ENCODE peak calls at places on chromosomes 4 and X, in ten cellular contexts. U is HepG2, D is IMR-90, T is ovary, E is gastrocnemius medialis, G is transverse colon, W is stomach, Z is uterus, F is K562, K is tibial nerve. I is an unnamed sample.

GRCh38 chr4:31089815-31090214 is 369.6 kb downstream of the PCDH7 start:
- DNase-seq in U (no peak), D (peak), T (no peak), E (no peak), G (no peak), W (peak), Z (no peak), F (no peak), K (no peak), I (no peak)

GRCh38 chr4:26410385-26411293 is 79.6 kb downstream of the CCKAR start:
- DNase-seq in U (peak), D (peak), T (no peak), E (no peak), G (no peak), W (no peak), Z (no peak), F (peak), K (no peak), I (peak)

GRCh38 chr4:186765673-186766546 is 42.3 kb upstream of the FAT1 start:
- DNase-seq in U (peak), D (no peak), T (no peak), E (no peak), G (peak), W (no peak), Z (no peak), F (no peak), K (no peak), I (no peak)

GRCh38 chrX:1612641-1613286 is 2.1 kb upstream of the ASMT start:
- DNase-seq in U (no peak), D (no peak), T (no peak), E (no peak), G (no peak), W (no peak), Z (no peak), F (no peak), K (no peak), I (no peak)

GRCh38 chrX:96615448-96615847 is 69.2 kb upstream of the DIAPH2 start:
- DNase-seq in U (no peak), D (no peak), T (no peak), E (no peak), G (no peak), W (no peak), Z (no peak), F (no peak), K (no peak), I (no peak)

GRCh38 chr4:162011039-162011438 is 152.8 kb downstream of the FSTL5 start:
- DNase-seq in U (no peak), D (peak), T (no peak), E (no peak), G (no peak), W (no peak), Z (no peak), F (no peak), K (no peak), I (no peak)

GRCh38 chr4:86178216-86178615 is 181.6 kb downstream of the MAPK10 start:
- DNase-seq in U (no peak), D (peak), T (no peak), E (no peak), G (no peak), W (no peak), Z (no peak), F (no peak), K (no peak), I (no peak)

GRCh38 chr4:6749340-6750171 is 33.0 kb upstream of the KIAA0232 start:
- DNase-seq in U (peak), D (peak), T (peak), E (peak), G (peak), W (peak), Z (peak), F (peak), K (peak), I (peak)

GRCh38 chr4:37320518-37321235 is 76.1 kb downstream of the NWD2 start:
- DNase-seq in U (peak), D (no peak), T (no peak), E (no peak), G (no peak), W (no peak), Z (no peak), F (no peak), K (no peak), I (no peak)

GRCh38 chr4:175435437-175435836 is 376.6 kb downstream of the GPM6A start:
- DNase-seq in U (no peak), D (peak), T (no peak), E (no peak), G (no peak), W (no peak), Z (no peak), F (no peak), K (no peak), I (no peak)
- H3K4me3 ChIP-seq in U (no peak), D (no peak), T (no peak), E (no peak), G (no peak), W (no peak), Z (no peak), F (no peak), K (no peak), I (no peak)

DNA sequence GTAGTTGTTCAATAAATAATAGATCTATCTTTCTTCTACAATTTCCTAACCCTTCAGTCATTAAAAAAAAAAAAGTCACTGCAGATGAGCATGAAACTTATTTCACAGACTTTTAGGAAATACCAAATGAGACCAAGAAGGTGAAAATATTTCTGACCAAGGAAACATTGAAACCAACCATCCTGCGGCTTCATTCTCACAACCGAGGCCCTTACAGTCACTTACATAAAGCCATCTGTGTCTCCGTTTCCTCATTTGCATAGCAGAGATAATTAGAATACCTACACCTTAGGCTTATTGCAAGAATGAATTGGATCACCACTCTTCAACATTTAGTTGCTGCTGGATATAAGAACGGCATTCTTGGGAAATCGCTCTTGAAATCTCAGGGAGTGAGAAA is 356.3 kb downstream of the HS3ST1 start:
- DNase-seq in U (no peak), D (no peak), T (no peak), E (no peak), G (no peak), W (no peak), Z (no peak), F (no peak), K (no peak), I (no peak)
- H3K27ac ChIP-seq in U (no peak), D (no peak), T (no peak), E (no peak), G (no peak), W (no peak), Z (no peak), F (no peak), K (no peak), I (no peak)

DNA sequence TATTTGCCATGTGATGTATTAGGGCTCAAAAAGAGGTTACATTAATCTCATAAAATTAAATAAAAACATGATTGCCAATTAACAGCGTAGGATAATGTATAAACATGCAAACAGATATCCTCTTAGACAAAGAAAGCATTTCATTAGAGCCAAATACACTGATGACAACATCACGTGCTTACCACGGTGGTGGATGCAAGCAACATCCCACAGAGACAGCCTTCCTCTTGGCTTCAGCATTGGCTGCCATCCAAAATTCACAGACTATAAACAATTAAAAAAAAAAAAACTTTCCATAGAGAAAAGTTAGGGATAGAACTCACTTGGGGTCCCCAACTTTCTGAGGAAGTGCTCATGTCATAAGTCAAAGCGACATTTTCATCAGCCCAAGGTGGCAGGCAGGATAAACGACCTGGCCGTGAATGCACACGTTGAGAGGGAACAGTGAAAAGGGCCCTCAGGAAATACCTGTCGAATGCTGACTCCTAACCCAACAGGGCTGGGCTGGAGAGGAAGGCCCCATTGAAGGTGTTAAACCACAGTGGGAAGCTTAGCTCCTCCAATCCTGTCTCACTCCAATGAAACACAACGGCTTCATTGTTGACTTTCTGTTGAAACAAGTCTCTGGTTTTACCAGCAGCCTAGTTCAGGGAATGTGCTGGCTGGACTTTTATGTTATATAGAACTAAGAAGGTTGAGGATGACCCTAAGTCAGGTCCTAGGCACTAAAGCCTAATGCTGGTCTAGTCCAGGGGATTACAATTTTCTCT is 48.4 kb downstream of the IDS start:
- DNase-seq in U (no peak), D (no peak), T (no peak), E (no peak), G (no peak), W (no peak), Z (no peak), F (no peak), K (no peak), I (no peak)
- TF ChIP-seq POLR2A in U (no peak), D (no peak), T (no peak), E (no peak), G (no peak), W (no peak), Z (no peak), F (no peak), K (no peak), I (no peak)

GRCh38 chr4:95107004-95107403 is 349.2 kb downstream of the BMPR1B start:
- DNase-seq in U (no peak), D (peak), T (no peak), E (no peak), G (no peak), W (no peak), Z (no peak), F (no peak), K (no peak), I (no peak)
- H3K4me3 ChIP-seq in U (no peak), D (no peak), T (no peak), E (no peak), G (no peak), W (no peak), Z (no peak), F (no peak), K (no peak), I (no peak)

GRCh38 chr4:76822294-76822693 is 75.7 kb downstream of the SOWAHB start:
- DNase-seq in U (no peak), D (no peak), T (no peak), E (peak), G (no peak), W (no peak), Z (peak), F (no peak), K (no peak), I (no peak)
- H3K27ac ChIP-seq in U (no peak), D (no peak), T (no peak), E (no peak), G (no peak), W (no peak), Z (peak), F (no peak), K (no peak), I (no peak)

GRCh38 chr4:77917075-77917474 is 54.4 kb downstream of the MRPL1 start:
- DNase-seq in U (no peak), D (no peak), T (no peak), E (no peak), G (no peak), W (no peak), Z (no peak), F (no peak), K (no peak), I (no peak)

GRCh38 chr4:77917601-77918000 is 55.0 kb downstream of the MRPL1 start:
- DNase-seq in U (no peak), D (no peak), T (no peak), E (no peak), G (peak), W (no peak), Z (no peak), F (no peak), K (no peak), I (no peak)

GRCh38 chr4:77920371-77920770 is 57.7 kb downstream of the MRPL1 start:
- DNase-seq in U (no peak), D (no peak), T (no peak), E (no peak), G (no peak), W (no peak), Z (no peak), F (no peak), K (no peak), I (no peak)

GRCh38 chr4:77922158-77923094 is 59.8 kb downstream of the MRPL1 start:
- DNase-seq in U (peak), D (peak), T (no peak), E (no peak), G (no peak), W (no peak), Z (no peak), F (no peak), K (no peak), I (no peak)

GRCh38 chr4:77921701-77922100 is 59.1 kb downstream of the MRPL1 start:
- DNase-seq in U (peak), D (peak), T (no peak), E (no peak), G (no peak), W (no peak), Z (no peak), F (no peak), K (no peak), I (no peak)
- TF ChIP-seq POLR2A in U (no peak), D (no peak), T (no peak), E (no peak), G (no peak), W (no peak), Z (no peak), F (no peak), K (no peak), I (no peak)

GRCh38 chr4:124028172-124028571 is 631.6 kb downstream of the SPRY1 start:
- DNase-seq in U (no peak), D (peak), T (no peak), E (no peak), G (no peak), W (no peak), Z (no peak), F (no peak), K (no peak), I (no peak)

GRCh38 chr4:124030038-124030638 is 633.5 kb downstream of the SPRY1 start:
- DNase-seq in U (no peak), D (no peak), T (no peak), E (peak), G (no peak), W (no peak), Z (peak), F (no peak), K (no peak), I (peak)

GRCh38 chr4:124019749-124020549 is 623.4 kb downstream of the SPRY1 start:
- DNase-seq in U (no peak), D (no peak), T (no peak), E (no peak), G (no peak), W (no peak), Z (no peak), F (no peak), K (no peak), I (no peak)

GRCh38 chr4:124025423-124025822 is 628.8 kb downstream of the SPRY1 start:
- DNase-seq in U (no peak), D (no peak), T (no peak), E (no peak), G (no peak), W (no peak), Z (no peak), F (no peak), K (no peak), I (no peak)
- H3K4me3 ChIP-seq in U (no peak), D (no peak), T (no peak), E (peak), G (no peak), W (no peak), Z (no peak), F (no peak), K (no peak), I (no peak)

GRCh38 chrX:19893722-19894121 is 6.3 kb upstream of the SH3KBP1 start:
- DNase-seq in U (peak), D (peak), T (no peak), E (no peak), G (no peak), W (no peak), Z (no peak), F (no peak), K (no peak), I (no peak)

GRCh38 chrX:19902110-19902509 is 14.7 kb upstream of the SH3KBP1 start:
- DNase-seq in U (no peak), D (peak), T (no peak), E (no peak), G (no peak), W (no peak), Z (no peak), F (no peak), K (no peak), I (no peak)

GRCh38 chrX:19899234-19899788 is 11.9 kb upstream of the SH3KBP1 start:
- DNase-seq in U (no peak), D (no peak), T (no peak), E (no peak), G (no peak), W (no peak), Z (no peak), F (no peak), K (no peak), I (no peak)

DNA sequence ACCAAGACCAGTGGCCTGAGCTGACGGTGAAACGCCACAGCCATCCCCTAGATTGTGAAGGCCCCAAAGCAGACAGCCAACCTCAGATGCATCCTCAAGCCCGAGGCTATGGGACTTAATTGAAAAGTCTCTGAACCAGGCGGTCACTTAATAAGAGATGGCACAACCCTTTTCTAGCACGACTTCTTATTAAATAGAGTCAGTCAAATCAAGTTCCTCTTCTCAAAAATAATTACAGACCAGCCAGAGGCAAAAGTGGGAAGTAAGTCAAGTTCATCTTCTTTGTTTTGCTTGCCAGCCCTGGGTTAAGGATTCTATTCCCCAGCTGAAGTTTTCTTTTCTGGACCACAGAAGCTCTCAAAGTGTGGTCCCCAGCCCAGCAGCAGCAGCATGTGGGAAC is 9.7 kb upstream of the SH3KBP1 start:
- DNase-seq in U (no peak), D (no peak), T (no peak), E (no peak), G (no peak), W (no peak), Z (no peak), F (no peak), K (no peak), I (no peak)
- H3K27ac ChIP-seq in U (no peak), D (no peak), T (no peak), E (no peak), G (no peak), W (no peak), Z (no peak), F (no peak), K (no peak), I (no peak)

GRCh38 chr4:121800638-121800960 is 524 bp upstream of the EXOSC9 start:
- DNase-seq in U (no peak), D (no peak), T (no peak), E (no peak), G (no peak), W (no peak), Z (no peak), F (no peak), K (no peak), I (no peak)

GRCh38 chr4:121799888-121800501 is 1.1 kb upstream of the EXOSC9 start:
- DNase-seq in U (no peak), D (no peak), T (no peak), E (no peak), G (no peak), W (no peak), Z (no peak), F (no peak), K (no peak), I (no peak)

GRCh38 chr4:121801715-121802075 is 572 bp downstream of the EXOSC9 start:
- DNase-seq in U (no peak), D (no peak), T (no peak), E (no peak), G (no peak), W (no peak), Z (no peak), F (no peak), K (no peak), I (no peak)

GRCh38 chr4:121799208-121799823 is 1.8 kb upstream of the EXOSC9 start:
- DNase-seq in U (peak), D (no peak), T (no peak), E (no peak), G (no peak), W (no peak), Z (no peak), F (no peak), K (no peak), I (no peak)

DNA sequence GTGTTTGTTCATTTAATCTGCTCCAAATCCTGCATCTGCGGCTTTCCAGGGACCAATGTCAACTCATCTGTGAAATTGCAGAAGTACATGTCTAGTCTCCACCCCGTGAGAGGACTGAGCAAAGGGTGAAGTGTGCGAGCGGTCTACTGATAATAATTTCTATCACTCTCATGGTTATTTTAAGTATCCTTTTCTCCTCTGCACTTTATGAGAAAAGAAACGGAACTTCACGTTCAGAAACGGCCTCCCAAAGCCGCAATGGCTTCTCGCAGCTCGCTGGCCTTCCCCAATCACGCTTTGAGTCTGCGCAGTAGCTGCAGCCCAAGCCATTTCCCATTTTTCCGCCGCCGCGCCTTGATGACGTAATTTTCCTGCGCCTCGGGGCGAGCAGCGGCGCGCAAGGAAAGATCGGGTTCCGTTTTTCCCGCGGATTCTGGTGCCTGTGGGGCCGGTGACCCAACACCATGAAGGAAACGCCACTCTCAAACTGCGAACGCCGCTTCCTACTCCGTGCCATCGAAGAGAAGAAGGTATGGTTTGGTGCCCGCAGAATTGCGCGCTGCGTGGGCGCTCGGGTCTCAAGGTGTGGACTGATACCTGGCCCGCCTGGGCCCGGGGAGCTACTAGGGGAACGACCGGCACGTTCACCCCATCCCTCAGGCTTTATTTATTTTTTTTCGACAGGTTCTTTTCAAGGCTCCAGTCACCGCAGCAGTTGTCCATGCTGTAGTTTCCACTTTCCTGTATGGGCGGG is at the start of gene EXOSC9:
- DNase-seq in U (peak), D (peak), T (peak), E (peak), G (peak), W (peak), Z (peak), F (peak), K (peak), I (peak)
- TF ChIP-seq POLR2A in U (peak), D (peak), T (peak), E (peak), G (peak), W (peak), Z (peak), F (peak), K (peak), I (peak)